ENCODE peak calls at places on chromosome 13, in ten cellular contexts. W is CD4-positive, alpha-beta T cell; L is dorsolateral prefrontal cortex; I is uterus; O is ovary; M is vagina; Q is tibial nerve; U is prostate gland; J is GM10248; K is progenitor cell of endocrine pancreas. N is an unnamed sample.

GRCh38 chr13:30111810-30112209 is 195.5 kb downstream of the KATNAL1 start:
- DNase-seq in W (no peak), L (no peak), I (no peak), O (no peak), M (no peak), Q (no peak), U (no peak), J (peak), K (no peak), N (no peak)

GRCh38 chr13:86974995-86975328 is 696.2 kb upstream of the SLITRK5 start:
- DNase-seq in W (no peak), L (no peak), I (no peak), O (no peak), M (no peak), Q (no peak), U (no peak), J (no peak), K (no peak), N (no peak)

GRCh38 chr13:29991343-29991742 is 140.9 kb upstream of the UBL3 start:
- DNase-seq in W (no peak), L (no peak), I (no peak), O (no peak), M (no peak), Q (no peak), U (no peak), J (no peak), K (no peak), N (no peak)

GRCh38 chr13:97616385-97616784 is 182.4 kb downstream of the RAP2A start:
- DNase-seq in W (no peak), L (no peak), I (no peak), O (no peak), M (no peak), Q (no peak), U (no peak), J (no peak), K (no peak), N (no peak)

GRCh38 chr13:40590112-40590862 is 76.2 kb downstream of the FOXO1 start:
- DNase-seq in W (no peak), L (no peak), I (no peak), O (no peak), M (no peak), Q (no peak), U (no peak), J (no peak), K (no peak), N (no peak)

GRCh38 chr13:97849305-97849704 is 104.2 kb upstream of the IPO5 start:
- DNase-seq in W (no peak), L (no peak), I (no peak), O (no peak), M (no peak), Q (no peak), U (no peak), J (peak), K (no peak), N (no peak)

GRCh38 chr13:66137384-66137783 is 1092.8 kb downstream of the PCDH9 start:
- DNase-seq in W (no peak), L (no peak), I (no peak), O (no peak), M (no peak), Q (no peak), U (no peak), J (no peak), K (no peak), N (no peak)

GRCh38 chr13:50222569-50223332 is 207.5 kb downstream of the KCNRG start:
- DNase-seq in W (no peak), L (no peak), I (peak), O (peak), M (no peak), Q (peak), U (peak), J (no peak), K (no peak), N (no peak)

GRCh38 chr13:86563308-86563707 is 764.1 kb upstream of the SLITRK6 start:
- DNase-seq in W (no peak), L (no peak), I (no peak), O (no peak), M (no peak), Q (no peak), U (no peak), J (no peak), K (no peak), N (no peak)

GRCh38 chr13:40452741-40453665 is 213.4 kb downstream of the FOXO1 start:
- DNase-seq in W (no peak), L (no peak), I (no peak), O (no peak), M (no peak), Q (no peak), U (peak), J (no peak), K (no peak), N (no peak)

GRCh38 chr13:110525328-110526319 is 35.9 kb downstream of the RAB20 start:
- DNase-seq in W (no peak), L (no peak), I (no peak), O (no peak), M (no peak), Q (no peak), U (no peak), J (peak), K (no peak), N (no peak)

GRCh38 chr13:100434010-100434763 is 154.4 kb downstream of the GGACT start:
- DNase-seq in W (no peak), L (no peak), I (no peak), O (no peak), M (no peak), Q (no peak), U (no peak), J (peak), K (no peak), N (no peak)

GRCh38 chr13:97194473-97194872 is 27.7 kb upstream of the MBNL2 start:
- DNase-seq in W (no peak), L (no peak), I (no peak), O (no peak), M (no peak), Q (no peak), U (no peak), J (no peak), K (no peak), N (no peak)

GRCh38 chr13:109874444-109874920 is 88.1 kb upstream of the IRS2 start:
- DNase-seq in W (no peak), L (no peak), I (no peak), O (no peak), M (no peak), Q (no peak), U (no peak), J (no peak), K (no peak), N (no peak)

GRCh38 chr13:97810152-97810551 is 143.3 kb upstream of the IPO5 start:
- DNase-seq in W (no peak), L (no peak), I (no peak), O (no peak), M (no peak), Q (no peak), U (no peak), J (no peak), K (no peak), N (no peak)

GRCh38 chr13:95301947-95302386 is 716 bp upstream of the ABCC4 start:
- DNase-seq in W (no peak), L (no peak), I (no peak), O (no peak), M (no peak), Q (no peak), U (no peak), J (no peak), K (no peak), N (no peak)

GRCh38 chr13:80463673-80464352 is 122.9 kb upstream of the SPRY2 start:
- DNase-seq in W (no peak), L (no peak), I (no peak), O (no peak), M (no peak), Q (no peak), U (no peak), J (no peak), K (no peak), N (no peak)

GRCh38 chr13:36480726-36481485 is 48.6 kb downstream of the CCNA1 start:
- DNase-seq in W (no peak), L (no peak), I (no peak), O (no peak), M (no peak), Q (no peak), U (no peak), J (no peak), K (no peak), N (no peak)

GRCh38 chr13:99436686-99437416 is 64.4 kb upstream of the TM9SF2 start:
- DNase-seq in W (peak), L (peak), I (peak), O (peak), M (no peak), Q (peak), U (peak), J (peak), K (peak), N (peak)

GRCh38 chr13:109412232-109412935 is 374.0 kb downstream of the IRS2 start:
- DNase-seq in W (no peak), L (peak), I (peak), O (no peak), M (no peak), Q (no peak), U (no peak), J (no peak), K (peak), N (peak)

DNA sequence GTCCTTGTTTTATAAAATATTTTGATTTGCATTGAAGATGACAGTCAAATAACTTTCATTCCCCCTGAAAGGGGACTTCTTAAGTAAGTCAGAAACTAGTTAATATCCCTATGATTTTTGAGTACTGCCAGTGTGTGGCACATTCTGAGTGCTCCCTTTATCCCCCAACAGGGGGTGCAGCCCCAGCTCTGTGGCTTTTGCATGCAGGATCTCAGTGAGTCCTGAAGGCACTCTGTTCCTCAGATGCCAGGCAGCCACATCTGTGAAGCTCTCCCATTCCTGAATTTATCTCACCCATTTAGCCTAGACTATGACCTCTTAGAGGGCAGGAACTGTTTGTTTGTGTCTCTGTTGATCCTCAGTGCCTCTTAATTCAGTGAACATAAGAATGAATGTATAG is 123.1 kb downstream of the CDK8 start:
- DNase-seq in W (no peak), L (no peak), I (no peak), O (no peak), M (no peak), Q (no peak), U (no peak), J (no peak), K (no peak), N (no peak)
- TF ChIP-seq CTCF in W (peak), L (no peak), I (no peak), O (no peak), M (no peak), Q (no peak), U (no peak), J (no peak), K (peak), N (no peak)

GRCh38 chr13:113489171-113489548 is 1.4 kb downstream of the DCUN1D2 start:
- DNase-seq in W (no peak), L (no peak), I (no peak), O (no peak), M (no peak), Q (no peak), U (no peak), J (no peak), K (no peak), N (no peak)
- TF ChIP-seq CTCF in W (no peak), L (no peak), I (no peak), O (no peak), M (no peak), Q (no peak), U (no peak), J (no peak), K (peak), N (no peak)

GRCh38 chr13:44818428-44818827 is 170.8 kb downstream of the NUFIP1 start:
- DNase-seq in W (no peak), L (no peak), I (no peak), O (no peak), M (no peak), Q (no peak), U (no peak), J (no peak), K (no peak), N (no peak)
- TF ChIP-seq CTCF in W (no peak), L (no peak), I (no peak), O (no peak), M (no peak), Q (no peak), U (no peak), J (no peak), K (peak), N (no peak)

DNA sequence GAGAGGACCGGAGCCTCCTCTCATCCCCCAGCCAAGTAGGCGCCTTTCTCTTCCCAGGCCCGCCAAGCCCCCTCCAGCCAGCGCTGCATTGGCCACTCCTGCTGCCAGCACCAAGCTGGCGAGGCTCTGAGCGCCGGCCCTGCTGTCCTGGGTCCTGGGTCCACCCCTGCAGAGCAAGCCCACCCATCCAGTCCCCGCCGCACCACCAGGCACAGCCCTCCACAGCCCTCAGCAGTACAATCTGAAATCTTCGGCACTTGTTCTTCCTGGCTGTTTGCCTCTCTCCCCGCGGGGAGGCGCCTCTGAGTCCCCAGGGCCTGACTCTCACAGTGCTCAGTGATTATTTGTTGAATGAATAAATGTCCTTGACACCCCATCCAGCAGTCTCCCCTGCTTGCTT is 236.4 kb upstream of the SGCG start:
- DNase-seq in W (no peak), L (no peak), I (no peak), O (no peak), M (no peak), Q (no peak), U (no peak), J (no peak), K (no peak), N (no peak)
- TF ChIP-seq CTCF in W (no peak), L (no peak), I (no peak), O (no peak), M (no peak), Q (no peak), U (no peak), J (no peak), K (no peak), N (no peak)

GRCh38 chr13:32087955-32088747 is 56.6 kb downstream of the FRY start:
- DNase-seq in W (no peak), L (no peak), I (no peak), O (no peak), M (no peak), Q (no peak), U (no peak), J (no peak), K (no peak), N (no peak)

GRCh38 chr13:32081591-32081990 is 50.0 kb downstream of the FRY start:
- DNase-seq in W (no peak), L (no peak), I (no peak), O (no peak), M (no peak), Q (no peak), U (no peak), J (no peak), K (no peak), N (no peak)

GRCh38 chr13:32086366-32086765 is 54.8 kb downstream of the FRY start:
- DNase-seq in W (no peak), L (peak), I (peak), O (no peak), M (no peak), Q (no peak), U (no peak), J (no peak), K (no peak), N (no peak)

GRCh38 chr13:32092471-32092870 is 60.9 kb downstream of the FRY start:
- DNase-seq in W (no peak), L (no peak), I (no peak), O (no peak), M (no peak), Q (no peak), U (no peak), J (no peak), K (no peak), N (no peak)

DNA sequence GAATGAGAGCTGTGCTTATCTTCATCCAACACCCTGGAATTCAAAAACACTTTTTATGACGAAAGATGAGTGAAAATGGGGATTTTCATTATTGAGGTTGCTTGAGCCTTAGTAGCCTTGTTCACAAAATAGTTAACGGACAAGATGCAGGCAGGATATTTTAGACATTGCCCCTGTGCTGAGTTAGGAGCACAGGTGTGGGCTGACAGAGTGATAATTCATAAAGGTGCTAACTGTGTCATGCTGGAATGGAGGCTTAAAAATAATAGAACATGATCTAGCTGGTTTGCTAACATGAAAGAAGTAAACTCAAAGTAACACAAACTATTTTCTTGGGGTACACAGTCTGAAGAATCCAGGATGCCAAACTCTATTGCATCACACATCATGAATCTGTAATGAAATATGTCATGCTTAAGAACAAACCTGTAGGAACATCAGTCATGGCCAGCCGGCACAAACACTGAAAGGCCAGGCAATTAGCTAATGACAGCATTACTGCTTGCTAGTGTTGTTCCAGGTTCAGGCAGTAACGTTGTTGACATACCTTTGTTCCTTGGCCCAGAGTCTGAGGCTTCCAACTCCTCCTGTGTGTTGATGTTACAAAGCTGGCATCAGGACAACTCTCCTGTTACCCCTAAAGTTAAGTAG is 55.3 kb downstream of the FRY start:
- DNase-seq in W (no peak), L (no peak), I (peak), O (no peak), M (no peak), Q (no peak), U (peak), J (no peak), K (no peak), N (no peak)
- TF ChIP-seq CTCF in W (no peak), L (no peak), I (no peak), O (no peak), M (no peak), Q (no peak), U (no peak), J (no peak), K (no peak), N (no peak)

DNA sequence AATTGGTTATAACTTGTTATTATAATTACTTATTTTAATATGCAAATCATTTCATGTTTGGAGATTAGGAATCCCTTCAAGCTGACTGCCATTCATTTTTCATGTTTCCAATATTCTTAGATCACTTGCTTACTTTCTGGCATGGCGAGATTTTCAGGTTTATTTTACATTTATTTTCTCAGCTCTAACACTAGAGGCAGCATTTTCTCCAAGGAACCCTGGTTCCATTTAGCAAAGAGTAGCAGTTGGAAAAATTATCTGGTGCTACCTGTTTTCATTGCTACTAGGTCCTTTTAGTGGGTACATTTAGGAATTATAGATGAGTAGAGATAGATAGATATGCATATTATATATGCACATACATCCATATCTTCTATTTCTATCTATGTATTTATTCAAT is 90.9 kb upstream of the TRPC4 start:
- DNase-seq in W (no peak), L (no peak), I (no peak), O (no peak), M (no peak), Q (no peak), U (no peak), J (no peak), K (no peak), N (no peak)
- TF ChIP-seq CTCF in W (no peak), L (no peak), I (no peak), O (no peak), M (no peak), Q (no peak), U (no peak), J (no peak), K (peak), N (no peak)

GRCh38 chr13:107138468-107138867 is 570.5 kb upstream of the ARGLU1 start:
- DNase-seq in W (no peak), L (peak), I (no peak), O (no peak), M (no peak), Q (no peak), U (no peak), J (no peak), K (no peak), N (no peak)
- TF ChIP-seq CTCF in W (no peak), L (no peak), I (no peak), O (no peak), M (no peak), Q (no peak), U (no peak), J (no peak), K (no peak), N (no peak)

DNA sequence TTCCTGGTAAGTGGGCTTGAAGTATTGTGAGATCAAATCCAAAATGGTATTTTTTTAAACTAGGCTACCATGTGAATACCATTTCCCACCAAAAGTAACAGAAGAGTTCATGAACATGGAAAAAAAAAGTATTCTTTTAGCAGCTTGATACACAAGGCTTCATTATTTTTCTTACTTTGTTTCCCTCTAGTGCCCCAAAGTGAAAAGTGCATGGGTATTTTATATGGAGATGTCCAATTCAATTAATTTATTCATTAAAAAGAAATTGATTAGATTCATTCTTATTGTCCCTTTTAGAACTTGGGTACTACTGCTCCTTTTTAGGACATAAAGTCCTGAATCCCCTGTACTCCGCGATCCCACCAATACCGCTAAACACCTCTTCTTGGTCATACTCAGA is 28.6 kb upstream of the SCEL start:
- DNase-seq in W (no peak), L (no peak), I (no peak), O (no peak), M (no peak), Q (no peak), U (no peak), J (no peak), K (no peak), N (no peak)
- TF ChIP-seq CTCF in W (no peak), L (peak), I (no peak), O (no peak), M (peak), Q (no peak), U (peak), J (peak), K (no peak), N (peak)

GRCh38 chr13:89282241-89282640 is 1611.1 kb downstream of the SLITRK5 start:
- DNase-seq in W (no peak), L (no peak), I (no peak), O (no peak), M (no peak), Q (no peak), U (no peak), J (no peak), K (no peak), N (no peak)
- TF ChIP-seq CTCF in W (no peak), L (no peak), I (no peak), O (no peak), M (no peak), Q (no peak), U (no peak), J (no peak), K (no peak), N (no peak)

N was measured in mesothelial cell of epicardium.